ENCODE peak calls at places on chromosome 5, in seven cellular contexts. I is lung; M is pulmonary artery endothelial cell; Y is stimulated activated CD4-positive, alpha-beta T cell treated with anti-CD3 and anti-CD28 coated beads, Interleukin-15, amount 100 ng/mL, for 24 hours; L is NCI-H1105 treated with DMSO at 0.1 percent for 48 hours; S is GM19239; K is fibroblast of the conjunctiva. Z is an unnamed sample.

GRCh38 chr5:115355095-115355494 is 58.6 kb upstream of the CCDC112 start:
- DNase-seq in S (no peak), K (no peak), Y (no peak), L (no peak), M (no peak), I (no peak), Z (no peak)

GRCh38 chr5:53262348-53262970 is 152.9 kb upstream of the MOCS2 start:
- DNase-seq in L (no peak), K (peak), I (no peak), Y (peak), M (peak), S (no peak), Z (no peak)

GRCh38 chr5:116410345-116410890 is 164.2 kb downstream of the SEMA6A start:
- DNase-seq in M (no peak), K (no peak), Y (no peak), I (no peak), L (no peak), S (no peak), Z (no peak)

GRCh38 chr5:75656311-75657003 is 45.2 kb downstream of the ANKDD1B start:
- DNase-seq in Y (no peak), L (peak), M (no peak), I (no peak), S (no peak), K (peak), Z (no peak)

GRCh38 chr5:136040746-136041415 is 12.1 kb downstream of the TGFBI start:
- DNase-seq in Y (no peak), M (no peak), I (no peak), K (no peak), S (no peak), L (no peak), Z (peak)

GRCh38 chr5:82901281-82901888 is 175.8 kb downstream of the TMEM167A start:
- DNase-seq in I (no peak), K (no peak), M (no peak), S (no peak), Y (no peak), L (no peak), Z (no peak)

GRCh38 chr5:150164211-150164610 is 2.4 kb upstream of the CDX1 start:
- DNase-seq in K (no peak), Y (no peak), M (no peak), S (no peak), L (no peak), I (no peak), Z (no peak)

GRCh38 chr5:114324282-114324681 is 37.6 kb upstream of the KCNN2 start:
- DNase-seq in K (no peak), M (no peak), I (no peak), Y (no peak), S (no peak), L (no peak), Z (no peak)

GRCh38 chr5:178436326-178436940 is 153.8 kb downstream of the COL23A1 start:
- DNase-seq in L (no peak), K (no peak), M (no peak), S (no peak), I (no peak), Y (no peak), Z (no peak)

GRCh38 chr5:139806111-139806510 is 10.5 kb downstream of the PSD2 start:
- DNase-seq in M (no peak), K (no peak), S (no peak), L (no peak), I (no peak), Y (no peak), Z (no peak)

GRCh38 chr5:58227858-58228257 is 232.0 kb downstream of the PLK2 start:
- DNase-seq in L (no peak), Y (no peak), M (no peak), I (no peak), K (no peak), S (no peak), Z (no peak)

GRCh38 chr5:163571755-163572154 is 66.3 kb downstream of the MAT2B start:
- DNase-seq in S (no peak), L (no peak), K (peak), Y (no peak), M (no peak), I (no peak), Z (no peak)

GRCh38 chr5:173514666-173515065 is 101.8 kb downstream of the BOD1 start:
- DNase-seq in I (no peak), S (no peak), L (no peak), Y (no peak), M (no peak), K (no peak), Z (no peak)

GRCh38 chr5:44875661-44876250 is 67.0 kb downstream of the MRPS30 start:
- DNase-seq in S (peak), L (no peak), Y (peak), K (no peak), M (peak), I (no peak), Z (no peak)

GRCh38 chr5:139761501-139761900 is 34.1 kb upstream of the PSD2 start:
- DNase-seq in M (no peak), Y (no peak), L (no peak), S (no peak), K (no peak), I (no peak), Z (no peak)

GRCh38 chr5:131268758-131269370 is 5.0 kb downstream of the CDC42SE2 start:
- DNase-seq in K (no peak), L (no peak), I (no peak), S (no peak), M (no peak), Y (no peak), Z (no peak)

GRCh38 chr5:107696071-107696470 is 25.3 kb upstream of the EFNA5 start:
- DNase-seq in Y (no peak), S (no peak), L (no peak), I (no peak), K (no peak), M (no peak), Z (no peak)